ENCODE peak calls at places on chromosome 3, in four cellular contexts. V is K562, Q is H1, U is IMR-90. Y is an unnamed sample.

GRCh38 chr3:7112523-7113056 is 251.7 kb downstream of the GRM7 start:
- DNase-seq in V (no peak), U (no peak), Q (no peak), Y (no peak)

GRCh38 chr3:150270883-150271577 is 137.1 kb upstream of the TSC22D2 start:
- DNase-seq in Q (no peak), V (no peak), U (no peak), Y (no peak)

GRCh38 chr3:150414989-150415388 is 6.9 kb downstream of the TSC22D2 start:
- DNase-seq in U (peak; percentile 69), V (no peak), Q (no peak), Y (no peak)

GRCh38 chr3:99409961-99410360 is 228.4 kb upstream of the COL8A1 start:
- DNase-seq in V (no peak), Q (no peak), U (no peak), Y (no peak)

GRCh38 chr3:42306499-42306898 is 40.5 kb upstream of the CCK start:
- DNase-seq in Q (no peak), V (no peak), U (no peak), Y (no peak)

GRCh38 chr3:50807266-50807665 is 132.5 kb downstream of the DOCK3 start:
- DNase-seq in Q (no peak), U (no peak), V (no peak), Y (no peak)

GRCh38 chr3:14598143-14598569 is 53.4 kb upstream of the CCDC174 start:
- DNase-seq in U (peak; percentile 39), Q (peak; percentile 74), V (peak; percentile 64), Y (no peak)

GRCh38 chr3:33211444-33211843 is 7.2 kb downstream of the SUSD5 start:
- DNase-seq in Q (no peak), V (no peak), U (peak; percentile 88), Y (no peak)

GRCh38 chr3:189204467-189204866 is 32.7 kb downstream of the TPRG1 start:
- DNase-seq in Q (no peak), U (no peak), V (no peak), Y (no peak)

GRCh38 chr3:4814302-4814903 is 164.8 kb upstream of the BHLHE40 start:
- DNase-seq in U (no peak), Q (no peak), V (peak; percentile 97), Y (no peak)

GRCh38 chr3:19293295-19293694 is 145.0 kb downstream of the KCNH8 start:
- DNase-seq in U (no peak), Q (no peak), V (no peak), Y (no peak)

GRCh38 chr3:49465269-49466034 is 4.6 kb upstream of the DAG1 start:
- DNase-seq in Q (no peak), U (no peak), V (peak; percentile 40), Y (no peak)

GRCh38 chr3:122395582-122395981 is 11.6 kb downstream of the FAM162A start:
- DNase-seq in V (no peak), Q (no peak), U (no peak), Y (no peak)

GRCh38 chr3:43632269-43632733 is 10.5 kb upstream of the ANO10 start:
- DNase-seq in U (peak; percentile 90), V (peak; percentile 53), Q (no peak), Y (no peak)

GRCh38 chr3:187042062-187042745 is 97.1 kb downstream of the RPL39L start:
- DNase-seq in V (no peak), U (no peak), Q (no peak), Y (no peak)
- TF ChIP-seq CHD1 in V (no peak), U (no peak), Q (no peak), Y (no peak)

DNA sequence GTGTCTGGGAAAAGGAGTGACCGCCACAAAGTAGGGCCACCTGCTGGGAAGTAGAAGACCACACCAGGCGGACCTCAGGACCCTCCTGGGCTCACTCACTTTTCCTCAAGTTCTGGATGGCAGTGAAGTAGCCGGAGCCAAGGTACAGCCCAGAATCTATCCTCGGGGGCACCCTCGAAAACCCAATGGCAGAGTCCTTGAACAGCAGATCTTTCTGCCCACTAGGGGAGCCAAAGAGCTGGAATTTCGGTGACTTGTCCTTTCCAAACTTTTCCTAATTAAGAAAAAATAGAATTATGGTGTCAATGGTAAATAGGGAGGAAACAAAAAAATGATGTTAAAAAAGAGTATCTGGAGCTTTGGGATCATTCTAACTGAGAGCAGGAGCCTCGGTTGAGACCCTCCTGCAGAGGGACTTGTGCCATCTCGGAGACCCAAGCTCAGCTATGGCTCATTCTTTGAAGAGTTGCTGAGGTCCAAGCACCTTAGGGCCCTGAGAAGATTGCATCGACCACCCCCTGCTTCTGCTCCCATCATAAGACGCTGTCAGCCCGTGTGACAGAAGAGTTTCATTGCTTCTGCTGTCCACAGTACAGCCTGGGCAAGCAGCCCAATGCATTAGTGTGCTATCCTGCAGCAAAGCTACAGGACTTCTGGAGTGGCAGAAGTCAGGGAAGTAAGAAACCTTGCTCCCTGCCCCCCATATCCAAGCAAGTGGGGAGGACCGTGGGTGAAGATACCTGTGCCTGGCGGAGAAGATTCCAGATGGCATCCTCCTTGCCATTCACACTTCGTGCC is 14.8 kb downstream of the LTF start:
- DNase-seq in Q (peak; percentile 67), V (peak; percentile 74), U (peak; percentile 8), Y (no peak)
- TF ChIP-seq CHD1 in Q (no peak), V (no peak), U (no peak), Y (no peak)

GRCh38 chr3:197476126-197476525 is 79.6 kb downstream of the BDH1 start:
- DNase-seq in Q (no peak), U (no peak), V (no peak), Y (no peak)
- TF ChIP-seq CHD1 in Q (no peak), U (no peak), V (no peak), Y (no peak)

DNA sequence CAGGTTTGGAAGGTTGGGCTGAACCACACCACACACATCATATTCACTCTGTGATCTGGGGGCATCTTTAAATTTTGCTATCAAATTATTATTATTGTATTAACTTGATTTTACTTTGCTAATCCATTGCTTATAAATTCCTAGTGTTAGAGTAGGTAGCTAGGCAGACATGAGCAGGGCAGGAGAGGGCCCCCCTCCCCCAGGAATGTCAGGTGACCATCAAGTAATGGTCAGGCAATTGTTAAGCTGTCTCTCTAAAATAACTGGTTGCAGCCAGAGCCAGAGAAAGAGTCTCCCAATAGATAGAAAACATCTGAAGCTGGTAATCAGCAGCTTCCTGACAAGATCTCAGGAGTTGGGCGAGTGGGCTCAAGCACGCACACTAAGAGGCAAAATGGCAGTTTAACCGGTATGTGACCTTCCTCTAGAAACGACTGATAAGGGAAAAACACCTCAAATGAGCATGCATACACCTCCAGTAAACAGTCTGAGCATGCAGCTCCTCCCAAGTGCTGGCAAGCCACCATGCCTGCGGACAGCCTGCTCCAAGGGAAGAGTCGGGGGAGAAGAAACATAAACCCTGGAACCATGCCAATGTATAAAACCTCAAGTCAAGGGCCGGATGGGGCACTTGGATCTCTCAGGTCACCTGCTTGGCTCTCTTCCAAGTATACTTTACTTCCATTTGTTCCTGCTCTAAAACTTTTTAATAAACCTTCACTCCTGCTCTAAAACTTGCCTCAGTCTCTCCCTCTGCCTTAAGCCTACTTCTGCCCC is 3.1 kb upstream of the CXCR6 start:
- DNase-seq in U (no peak), V (no peak), Q (no peak), Y (no peak)
- TF ChIP-seq CHD1 in U (no peak), V (no peak), Q (no peak), Y (no peak)

GRCh38 chr3:26964313-26964712 is 341.7 kb downstream of the LRRC3B start:
- DNase-seq in U (no peak), V (no peak), Q (no peak), Y (no peak)

GRCh38 chr3:26964836-26965235 is 342.3 kb downstream of the LRRC3B start:
- DNase-seq in U (no peak), Q (no peak), V (no peak), Y (no peak)

GRCh38 chr3:26960382-26960781 is 337.8 kb downstream of the LRRC3B start:
- DNase-seq in U (no peak), Q (no peak), V (no peak), Y (no peak)

GRCh38 chr3:26962419-26963355 is 340.1 kb downstream of the LRRC3B start:
- DNase-seq in U (no peak), Q (no peak), V (no peak), Y (peak; percentile 24)

GRCh38 chr3:26963356-26963742 is 340.8 kb downstream of the LRRC3B start:
- DNase-seq in U (no peak), V (no peak), Q (no peak), Y (no peak)
- TF ChIP-seq CHD1 in U (no peak), V (no peak), Q (no peak), Y (no peak)

DNA sequence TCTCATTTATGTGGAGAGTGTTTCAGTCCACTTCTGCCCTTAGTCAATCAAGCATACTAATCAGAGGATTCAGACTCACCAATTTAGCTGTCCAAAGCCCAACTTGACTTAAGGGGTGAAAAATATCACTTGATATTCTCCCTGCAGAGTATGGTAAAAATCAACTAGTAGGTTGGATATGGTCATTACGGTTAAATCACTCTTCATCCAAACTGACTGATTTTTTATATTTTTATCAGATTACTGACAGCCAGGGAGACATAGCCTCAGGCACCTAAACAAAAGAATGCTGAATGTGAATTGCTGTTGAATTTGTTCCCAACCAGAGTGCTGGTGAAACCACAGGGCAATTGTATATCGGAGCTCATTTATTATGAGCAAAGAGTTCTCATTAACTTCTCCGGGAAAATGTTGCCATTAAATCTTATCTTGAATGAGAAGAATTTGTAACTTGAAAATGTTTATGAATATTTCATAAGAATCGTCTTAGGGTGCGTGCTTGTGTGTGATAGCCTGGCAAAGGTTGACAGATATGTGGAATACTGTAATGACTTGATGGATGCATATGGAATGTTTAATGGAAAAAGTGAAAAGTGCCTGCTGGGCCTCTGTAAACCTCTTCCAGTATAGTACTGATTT is 411.2 kb downstream of the NAALADL2 start:
- DNase-seq in U (peak; percentile 62), V (no peak), Q (no peak), Y (no peak)
- TF ChIP-seq CHD1 in U (no peak), V (no peak), Q (no peak), Y (no peak)

DNA sequence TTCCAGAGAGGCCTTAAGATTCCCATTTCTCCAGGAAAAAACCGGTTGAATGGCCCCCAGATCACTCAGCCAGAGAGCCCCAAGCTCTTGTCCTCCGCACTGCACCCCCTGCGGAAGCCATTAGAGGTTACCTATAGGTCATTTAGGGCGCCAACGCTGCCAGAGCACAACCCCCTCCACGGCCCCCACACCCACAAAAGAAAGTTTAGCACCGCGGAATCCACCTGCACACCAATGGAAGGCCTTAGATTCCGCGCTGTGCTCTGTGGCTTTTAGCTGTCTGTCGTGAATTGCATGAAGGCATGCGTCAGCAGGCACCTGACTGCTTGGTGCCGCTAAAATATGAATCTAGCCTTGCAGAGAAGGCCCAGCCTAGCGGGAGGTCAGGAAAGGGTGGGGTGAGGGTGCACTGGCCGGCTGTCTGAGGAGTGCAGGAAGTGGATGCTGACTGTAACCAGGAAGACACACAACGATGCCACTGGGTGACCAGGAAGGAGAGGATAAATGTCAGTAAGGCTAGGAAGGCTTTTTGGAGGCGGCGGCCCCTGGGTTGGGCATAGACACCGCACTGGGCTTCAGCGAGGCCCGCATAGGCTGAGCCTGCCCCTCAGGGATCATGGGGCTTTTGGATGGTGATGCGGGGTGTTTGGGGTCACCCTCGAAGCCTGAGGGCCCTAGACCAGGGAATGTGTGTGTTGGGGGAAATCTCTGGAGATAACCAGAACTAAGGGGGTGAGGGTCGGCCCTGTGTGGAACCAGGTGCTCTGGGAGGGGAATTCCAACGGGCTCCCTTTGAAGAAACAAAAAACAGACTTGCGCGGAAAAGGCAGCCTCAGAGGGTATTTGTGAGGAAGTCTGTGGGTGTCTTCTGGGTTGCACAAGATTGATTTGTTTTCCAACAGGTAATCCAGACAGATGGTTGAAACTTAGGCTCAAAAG is 964 bp upstream of the NUP210 start:
- DNase-seq in U (no peak), V (peak; percentile 69), Q (peak; percentile 60), Y (peak; percentile 57)
- TF ChIP-seq CHD1 in U (no peak), V (no peak), Q (no peak), Y (peak; percentile 62)

Y was measured in GM12878.